ENCODE peak calls at places on chromosomes 6 and 20, in six cellular contexts. One of them, this sample, is unnamed.

GRCh38 chr6:5590187-5590586 is 328.9 kb downstream of the FARS2 start:
- DNase-seq in psoas muscle: no peak
- DNase-seq in CD8-positive, alpha-beta T cell: no peak
- DNase-seq in fibroblast of lung: no peak
- DNase-seq in heart left ventricle: peak; percentile 66
- DNase-seq in HCT116: no peak
- DNase-seq in this sample: no peak

GRCh38 chr20:47358052-47358671 is 1.7 kb upstream of the ZMYND8 start:
- DNase-seq in psoas muscle: peak; percentile 47
- DNase-seq in fibroblast of lung: no peak
- DNase-seq in CD8-positive, alpha-beta T cell: no peak
- DNase-seq in HCT116: no peak
- DNase-seq in heart left ventricle: no peak
- DNase-seq in this sample: peak; percentile 0

GRCh38 chr6:53956068-53956711 is 155.1 kb upstream of the MLIP start:
- DNase-seq in fibroblast of lung: peak; percentile 78
- DNase-seq in psoas muscle: peak; percentile 36
- DNase-seq in HCT116: peak; percentile 72
- DNase-seq in heart left ventricle: peak; percentile 63
- DNase-seq in CD8-positive, alpha-beta T cell: no peak
- DNase-seq in this sample: no peak

GRCh38 chr6:156016186-156016976 is 560.7 kb upstream of the NOX3 start:
- DNase-seq in fibroblast of lung: no peak
- DNase-seq in heart left ventricle: no peak
- DNase-seq in psoas muscle: no peak
- DNase-seq in HCT116: no peak
- DNase-seq in CD8-positive, alpha-beta T cell: no peak
- DNase-seq in this sample: no peak

GRCh38 chr6:89637960-89638319 is 607 bp downstream of the LYRM2 start:
- DNase-seq in CD8-positive, alpha-beta T cell: no peak
- DNase-seq in fibroblast of lung: no peak
- DNase-seq in HCT116: no peak
- DNase-seq in heart left ventricle: no peak
- DNase-seq in psoas muscle: no peak
- DNase-seq in this sample: no peak

GRCh38 chr6:35363293-35363750 is 21.0 kb downstream of the PPARD start:
- DNase-seq in heart left ventricle: peak; percentile 30
- DNase-seq in HCT116: no peak
- DNase-seq in fibroblast of lung: peak; percentile 74
- DNase-seq in psoas muscle: peak; percentile 78
- DNase-seq in CD8-positive, alpha-beta T cell: no peak
- DNase-seq in this sample: no peak

GRCh38 chr6:168136001-168136400 is 57.0 kb upstream of the FRMD1 start:
- DNase-seq in CD8-positive, alpha-beta T cell: no peak
- DNase-seq in fibroblast of lung: no peak
- DNase-seq in HCT116: no peak
- DNase-seq in psoas muscle: no peak
- DNase-seq in heart left ventricle: peak; percentile 2
- DNase-seq in this sample: no peak

GRCh38 chr20:46419882-46420281 is 13.5 kb upstream of the ELMO2 start:
- DNase-seq in fibroblast of lung: no peak
- DNase-seq in HCT116: no peak
- DNase-seq in psoas muscle: no peak
- DNase-seq in CD8-positive, alpha-beta T cell: no peak
- DNase-seq in heart left ventricle: no peak
- DNase-seq in this sample: no peak

GRCh38 chr6:169409742-169410312 is 156.2 kb upstream of the THBS2 start:
- DNase-seq in psoas muscle: no peak
- DNase-seq in fibroblast of lung: no peak
- DNase-seq in heart left ventricle: no peak
- DNase-seq in HCT116: no peak
- DNase-seq in CD8-positive, alpha-beta T cell: no peak
- DNase-seq in this sample: no peak

GRCh38 chr6:84065718-84066290 is 32.2 kb downstream of the MRAP2 start:
- DNase-seq in psoas muscle: no peak
- DNase-seq in fibroblast of lung: no peak
- DNase-seq in HCT116: no peak
- DNase-seq in heart left ventricle: no peak
- DNase-seq in CD8-positive, alpha-beta T cell: no peak
- DNase-seq in this sample: no peak

GRCh38 chr20:815914-816606 is 17.5 kb upstream of the FAM110A start:
- DNase-seq in HCT116: peak; percentile 56
- DNase-seq in CD8-positive, alpha-beta T cell: peak; percentile 80
- DNase-seq in fibroblast of lung: peak; percentile 53
- DNase-seq in psoas muscle: peak; percentile 70
- DNase-seq in heart left ventricle: peak; percentile 65
- DNase-seq in this sample: peak; percentile 68

GRCh38 chr6:155795173-155795796 is 339.6 kb upstream of the NOX3 start:
- DNase-seq in fibroblast of lung: no peak
- DNase-seq in psoas muscle: no peak
- DNase-seq in HCT116: no peak
- DNase-seq in CD8-positive, alpha-beta T cell: no peak
- DNase-seq in heart left ventricle: no peak
- DNase-seq in this sample: no peak

GRCh38 chr6:119483936-119484335 is 134.4 kb upstream of the MAN1A1 start:
- DNase-seq in CD8-positive, alpha-beta T cell: no peak
- DNase-seq in heart left ventricle: no peak
- DNase-seq in fibroblast of lung: peak; percentile 4
- DNase-seq in psoas muscle: no peak
- DNase-seq in HCT116: no peak
- DNase-seq in this sample: no peak

GRCh38 chr20:24878657-24879056 is 70.4 kb upstream of the CST7 start:
- DNase-seq in HCT116: no peak
- DNase-seq in heart left ventricle: no peak
- DNase-seq in fibroblast of lung: no peak
- DNase-seq in CD8-positive, alpha-beta T cell: no peak
- DNase-seq in psoas muscle: no peak
- DNase-seq in this sample: no peak

GRCh38 chr20:42027746-42028268 is 409.6 kb upstream of the CHD6 start:
- DNase-seq in HCT116: no peak
- DNase-seq in heart left ventricle: no peak
- DNase-seq in psoas muscle: no peak
- DNase-seq in fibroblast of lung: no peak
- DNase-seq in CD8-positive, alpha-beta T cell: no peak
- DNase-seq in this sample: no peak

GRCh38 chr20:44835661-44836221 is 25.4 kb upstream of the RIMS4 start:
- DNase-seq in HCT116: no peak
- DNase-seq in fibroblast of lung: no peak
- DNase-seq in heart left ventricle: no peak
- DNase-seq in CD8-positive, alpha-beta T cell: no peak
- DNase-seq in psoas muscle: no peak
- DNase-seq in this sample: no peak

GRCh38 chr20:44833437-44833836 is 23.1 kb upstream of the RIMS4 start:
- DNase-seq in psoas muscle: no peak
- DNase-seq in fibroblast of lung: no peak
- DNase-seq in HCT116: no peak
- DNase-seq in CD8-positive, alpha-beta T cell: no peak
- DNase-seq in heart left ventricle: no peak
- DNase-seq in this sample: no peak

GRCh38 chr20:44832724-44833123 is 22.4 kb upstream of the RIMS4 start:
- DNase-seq in HCT116: peak; percentile 23
- DNase-seq in CD8-positive, alpha-beta T cell: no peak
- DNase-seq in heart left ventricle: no peak
- DNase-seq in psoas muscle: no peak
- DNase-seq in fibroblast of lung: no peak
- DNase-seq in this sample: no peak

GRCh38 chr20:44836596-44837120 is 26.3 kb upstream of the RIMS4 start:
- DNase-seq in heart left ventricle: no peak
- DNase-seq in psoas muscle: no peak
- DNase-seq in fibroblast of lung: no peak
- DNase-seq in HCT116: no peak
- DNase-seq in CD8-positive, alpha-beta T cell: no peak
- DNase-seq in this sample: no peak

GRCh38 chr20:44834693-44835092 is 24.3 kb upstream of the RIMS4 start:
- DNase-seq in CD8-positive, alpha-beta T cell: no peak
- DNase-seq in HCT116: no peak
- DNase-seq in fibroblast of lung: no peak
- DNase-seq in psoas muscle: no peak
- DNase-seq in heart left ventricle: no peak
- DNase-seq in this sample: no peak
- H3K27ac ChIP-seq in CD8-positive, alpha-beta T cell: no peak overlapping the region
- H3K27ac ChIP-seq in HCT116: no peak overlapping the region
- H3K27ac ChIP-seq in fibroblast of lung: no peak overlapping the region
- H3K27ac ChIP-seq in psoas muscle: no peak overlapping the region
- H3K27ac ChIP-seq in heart left ventricle: no peak overlapping the region
- H3K27ac ChIP-seq in this sample: no peak overlapping the region

GRCh38 chr6:26388014-26388413 is 5.1 kb downstream of the BTN2A2 start:
- DNase-seq in heart left ventricle: no peak
- DNase-seq in psoas muscle: no peak
- DNase-seq in CD8-positive, alpha-beta T cell: no peak
- DNase-seq in HCT116: no peak
- DNase-seq in fibroblast of lung: no peak
- DNase-seq in this sample: no peak
- H3K4me1 ChIP-seq in heart left ventricle: peaks cover 9% of the 10 kb centered on the region
- H3K4me1 ChIP-seq in psoas muscle: no peaks in the 10 kb centered on the region
- H3K4me1 ChIP-seq in CD8-positive, alpha-beta T cell: peaks cover 5% of the 10 kb centered on the region
- H3K4me1 ChIP-seq in HCT116: peaks cover 17% of the 10 kb centered on the region
- H3K4me1 ChIP-seq in fibroblast of lung: peaks cover 2% of the 10 kb centered on the region
- H3K4me1 ChIP-seq in this sample: no peaks in the 10 kb centered on the region

GRCh38 chr6:75203721-75204120 is 2.1 kb downstream of the COL12A1 start:
- DNase-seq in CD8-positive, alpha-beta T cell: no peak
- DNase-seq in heart left ventricle: no peak
- DNase-seq in fibroblast of lung: peak; percentile 63
- DNase-seq in HCT116: no peak
- DNase-seq in psoas muscle: no peak
- DNase-seq in this sample: no peak

GRCh38 chr6:75202676-75203131 is 3.1 kb downstream of the COL12A1 start:
- DNase-seq in CD8-positive, alpha-beta T cell: no peak
- DNase-seq in heart left ventricle: no peak
- DNase-seq in HCT116: no peak
- DNase-seq in psoas muscle: no peak
- DNase-seq in fibroblast of lung: peak; percentile 40
- DNase-seq in this sample: no peak

GRCh38 chr6:75199856-75200255 is 6.0 kb downstream of the COL12A1 start:
- DNase-seq in fibroblast of lung: peak; percentile 43
- DNase-seq in CD8-positive, alpha-beta T cell: no peak
- DNase-seq in psoas muscle: no peak
- DNase-seq in HCT116: no peak
- DNase-seq in heart left ventricle: no peak
- DNase-seq in this sample: no peak

GRCh38 chr6:75201076-75201475 is 4.8 kb downstream of the COL12A1 start:
- DNase-seq in psoas muscle: no peak
- DNase-seq in HCT116: no peak
- DNase-seq in fibroblast of lung: no peak
- DNase-seq in heart left ventricle: no peak
- DNase-seq in CD8-positive, alpha-beta T cell: no peak
- DNase-seq in this sample: no peak

DNA sequence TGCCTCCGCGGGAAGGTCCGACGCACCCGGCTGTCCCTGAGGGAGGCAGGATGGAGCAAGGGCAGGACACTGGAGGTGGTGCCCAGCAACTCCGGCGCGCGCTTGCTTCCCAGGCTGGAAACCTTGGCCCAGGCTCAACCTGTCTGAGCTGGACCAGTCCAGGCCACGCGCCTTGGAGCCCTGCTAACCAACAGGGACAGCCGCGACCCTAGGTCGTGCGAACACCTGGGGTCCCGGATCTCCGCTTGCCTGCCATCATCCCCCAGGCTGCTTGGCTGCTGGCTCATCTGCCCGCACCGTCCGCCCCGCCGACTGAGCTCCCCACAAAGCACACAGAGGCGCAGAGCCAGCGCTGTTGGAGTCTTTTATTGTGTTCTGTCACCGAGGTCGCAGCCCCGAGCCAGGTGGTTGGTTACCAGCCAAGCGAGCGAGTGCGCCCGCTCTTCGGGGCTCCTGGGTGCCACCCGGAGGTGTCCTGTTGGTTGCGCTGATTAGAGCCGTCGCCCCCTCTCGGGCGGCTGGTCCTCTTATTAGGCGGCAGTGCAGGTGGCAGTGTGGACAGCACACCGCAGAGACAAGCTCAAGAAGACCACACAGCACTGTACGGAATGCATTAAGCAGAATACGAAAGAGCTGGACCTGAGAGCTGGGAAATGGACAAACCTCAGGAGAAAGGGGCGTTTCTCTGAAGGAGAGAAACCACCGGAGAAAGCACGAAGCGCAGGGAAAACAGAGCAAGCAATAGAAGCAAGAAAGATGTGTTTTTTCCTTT is 3.8 kb downstream of the COL12A1 start:
- DNase-seq in psoas muscle: peak; percentile 71
- DNase-seq in HCT116: no peak
- DNase-seq in heart left ventricle: peak; percentile 31
- DNase-seq in CD8-positive, alpha-beta T cell: no peak
- DNase-seq in fibroblast of lung: peak; percentile 41
- DNase-seq in this sample: no peak
- TF ChIP-seq CTCF in psoas muscle: no peak
- TF ChIP-seq CTCF in HCT116: peak; percentile 42
- TF ChIP-seq CTCF in heart left ventricle: no peak
- TF ChIP-seq CTCF in CD8-positive, alpha-beta T cell: no peak
- TF ChIP-seq CTCF in fibroblast of lung: no peak
- TF ChIP-seq CTCF in this sample: no peak

GRCh38 chr20:63625771-63626423 is 1.0 kb downstream of the GMEB2 start:
- DNase-seq in CD8-positive, alpha-beta T cell: peak; percentile 68
- DNase-seq in heart left ventricle: no peak
- DNase-seq in psoas muscle: no peak
- DNase-seq in HCT116: no peak
- DNase-seq in fibroblast of lung: peak; percentile 15
- DNase-seq in this sample: peak; percentile 40

GRCh38 chr20:63627700-63628245 is 872 bp upstream of the GMEB2 start:
- DNase-seq in psoas muscle: no peak
- DNase-seq in CD8-positive, alpha-beta T cell: no peak
- DNase-seq in HCT116: no peak
- DNase-seq in heart left ventricle: no peak
- DNase-seq in fibroblast of lung: no peak
- DNase-seq in this sample: peak; percentile 49

GRCh38 chr20:63626424-63627128 is at the start of gene GMEB2:
- DNase-seq in HCT116: peak; percentile 21
- DNase-seq in heart left ventricle: peak; percentile 86
- DNase-seq in fibroblast of lung: peak; percentile 74
- DNase-seq in psoas muscle: peak; percentile 89
- DNase-seq in CD8-positive, alpha-beta T cell: peak; percentile 86
- DNase-seq in this sample: peak; percentile 81

GRCh38 chr20:63627129-63627699 is 313 bp upstream of the GMEB2 start:
- DNase-seq in fibroblast of lung: peak; percentile 94
- DNase-seq in heart left ventricle: peak; percentile 96
- DNase-seq in psoas muscle: peak; percentile 98
- DNase-seq in CD8-positive, alpha-beta T cell: peak; percentile 97
- DNase-seq in HCT116: peak; percentile 87
- DNase-seq in this sample: peak; percentile 96

DNA sequence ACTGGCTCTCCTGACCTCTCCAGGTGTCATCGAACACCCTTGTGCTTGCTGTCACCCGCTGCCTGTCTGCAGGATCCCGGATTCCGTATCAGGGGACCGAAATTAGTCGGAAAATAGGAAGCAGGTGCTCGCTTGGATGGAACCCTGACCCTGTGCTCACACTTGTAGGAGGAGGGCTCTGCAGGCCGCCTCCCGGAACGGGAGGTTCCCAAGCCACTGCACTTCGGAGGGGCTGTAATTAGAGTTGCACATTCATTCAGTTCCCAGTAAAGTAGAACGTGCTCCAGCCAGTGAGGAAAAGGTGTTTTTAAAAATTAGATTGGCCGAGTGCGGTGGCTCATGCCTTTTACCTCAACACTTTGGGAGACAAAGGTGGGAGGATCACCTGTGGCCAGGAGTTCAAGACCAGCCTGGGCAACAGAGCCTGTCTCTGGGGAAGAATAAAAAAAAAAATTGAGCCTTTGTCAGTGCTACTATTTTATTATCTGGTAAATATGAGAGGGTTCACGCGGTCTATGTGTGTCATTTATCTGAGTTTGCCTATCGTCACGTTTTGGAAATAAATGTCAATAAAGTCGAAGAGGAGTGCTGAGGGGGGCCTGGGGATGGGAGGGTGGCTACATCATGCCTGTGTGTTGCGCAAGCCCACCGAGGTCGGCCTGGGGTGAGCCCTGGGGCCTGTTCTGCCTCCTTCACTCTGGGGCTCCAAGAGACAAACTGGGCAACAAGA is 1.5 kb upstream of the GMEB2 start:
- DNase-seq in heart left ventricle: peak; percentile 67
- DNase-seq in HCT116: peak; percentile 75
- DNase-seq in fibroblast of lung: peak; percentile 81
- DNase-seq in psoas muscle: peak; percentile 66
- DNase-seq in CD8-positive, alpha-beta T cell: peak; percentile 80
- DNase-seq in this sample: peak; percentile 73
- H3K27ac ChIP-seq in heart left ventricle: peak overlapping the region; percentile 98
- H3K27ac ChIP-seq in HCT116: peak overlapping the region; percentile 98
- H3K27ac ChIP-seq in fibroblast of lung: peak overlapping the region; percentile 38
- H3K27ac ChIP-seq in psoas muscle: peak overlapping the region; percentile 96
- H3K27ac ChIP-seq in CD8-positive, alpha-beta T cell: peak overlapping the region; percentile 91
- H3K27ac ChIP-seq in this sample: peak overlapping the region; percentile 93